ENCODE peak calls at places on chromosomes 16 and 17, in six cellular contexts. One of them, this sample, is unnamed.

GRCh38 chr16:87246269-87247065 is 70.7 kb downstream of the C16orf95 start:
- DNase-seq in NCI-H345: peak
- DNase-seq in nephron progenitor cell: no peak
- DNase-seq in GM23338: no peak
- DNase-seq in Right ventricle myocardium superior: no peak
- DNase-seq in adrenal gland: no peak
- DNase-seq in this sample: no peak

GRCh38 chr16:31373235-31373634 is 18.3 kb downstream of the ITGAX start:
- DNase-seq in NCI-H345: no peak
- DNase-seq in nephron progenitor cell: no peak
- DNase-seq in GM23338: no peak
- DNase-seq in Right ventricle myocardium superior: no peak
- DNase-seq in adrenal gland: no peak
- DNase-seq in this sample: no peak

GRCh38 chr17:31313982-31314787 is at the start of gene EVI2B:
- DNase-seq in NCI-H345: no peak
- DNase-seq in nephron progenitor cell: no peak
- DNase-seq in GM23338: no peak
- DNase-seq in Right ventricle myocardium superior: no peak
- DNase-seq in adrenal gland: peak
- DNase-seq in this sample: no peak

GRCh38 chr17:83080641-83081560 is 1.5 kb downstream of the METRNL start:
- DNase-seq in NCI-H345: peak
- DNase-seq in nephron progenitor cell: peak
- DNase-seq in GM23338: peak
- DNase-seq in Right ventricle myocardium superior: no peak
- DNase-seq in adrenal gland: peak
- DNase-seq in this sample: peak

GRCh38 chr16:1978476-1979120 is 2.7 kb downstream of the NOXO1 start:
- DNase-seq in NCI-H345: no peak
- DNase-seq in nephron progenitor cell: no peak
- DNase-seq in GM23338: peak
- DNase-seq in Right ventricle myocardium superior: no peak
- DNase-seq in adrenal gland: no peak
- DNase-seq in this sample: no peak

GRCh38 chr17:38604479-38605229 is 1.1 kb downstream of the SRCIN1 start:
- DNase-seq in NCI-H345: peak
- DNase-seq in nephron progenitor cell: peak
- DNase-seq in GM23338: peak
- DNase-seq in Right ventricle myocardium superior: no peak
- DNase-seq in adrenal gland: no peak
- DNase-seq in this sample: no peak

GRCh38 chr16:57999971-58000705 is at the start of gene ZNF319:
- DNase-seq in NCI-H345: no peak
- DNase-seq in nephron progenitor cell: no peak
- DNase-seq in GM23338: peak
- DNase-seq in Right ventricle myocardium superior: peak
- DNase-seq in adrenal gland: peak
- DNase-seq in this sample: no peak

GRCh38 chr17:77386502-77387192 is 245.9 kb downstream of the SEC14L1 start:
- DNase-seq in NCI-H345: no peak
- DNase-seq in nephron progenitor cell: no peak
- DNase-seq in GM23338: no peak
- DNase-seq in Right ventricle myocardium superior: no peak
- DNase-seq in adrenal gland: no peak
- DNase-seq in this sample: no peak